ENCODE peak calls at places on chromosomes 13 and 19, in five cellular contexts. J is NB4, L is GM12892, M is prostate gland, H is adrenal gland. B is an unnamed sample.

GRCh38 chr19:2207991-2208860 is 27.9 kb downstream of the PLEKHJ1 start:
- DNase-seq in J (peak), M (no peak), L (peak), H (peak), B (peak)

GRCh38 chr19:29260477-29261317 is 47.7 kb upstream of the UQCRFS1 start:
- DNase-seq in H (no peak), J (peak), M (no peak), L (no peak), B (no peak)

GRCh38 chr19:19004144-19004543 is 29.2 kb downstream of the SUGP2 start:
- DNase-seq in L (no peak), M (no peak), H (no peak), J (no peak), B (peak)

GRCh38 chr19:6126335-6126974 is 9.0 kb upstream of the ACSBG2 start:
- DNase-seq in L (no peak), M (no peak), H (no peak), J (peak), B (no peak)

GRCh38 chr13:28805193-28805819 is 14.8 kb upstream of the MTUS2 start:
- DNase-seq in J (peak), H (no peak), L (no peak), M (no peak), B (peak)

GRCh38 chr19:4972509-4973230 is 3.8 kb downstream of the KDM4B start:
- DNase-seq in H (no peak), L (no peak), J (no peak), M (no peak), B (peak)

GRCh38 chr13:31207630-31208549 is 8.1 kb downstream of the B3GLCT start:
- DNase-seq in J (no peak), L (no peak), M (no peak), H (no peak), B (peak)

GRCh38 chr19:18002347-18002850 is 5.6 kb upstream of the ARRDC2 start:
- DNase-seq in M (no peak), J (peak), H (peak), L (no peak), B (no peak)

GRCh38 chr19:2227415-2228156 is 8.5 kb downstream of the PLEKHJ1 start:
- DNase-seq in J (peak), L (no peak), H (no peak), M (peak), B (no peak)

GRCh38 chr19:46962030-46962570 is 57.5 kb upstream of the NPAS1 start:
- DNase-seq in J (no peak), M (no peak), L (no peak), H (no peak), B (no peak)

GRCh38 chr19:40598918-40599307 is 2.3 kb upstream of the LTBP4 start:
- DNase-seq in M (no peak), L (no peak), H (no peak), J (no peak), B (no peak)

GRCh38 chr19:33434090-33434885 is 60.8 kb downstream of the CEBPG start:
- DNase-seq in L (no peak), J (no peak), H (no peak), M (no peak), B (no peak)

GRCh38 chr19:14517446-14517839 is 754 bp downstream of the DNAJB1 start:
- DNase-seq in L (no peak), J (peak), H (peak), M (no peak), B (no peak)

GRCh38 chr13:42075517-42075916 is 27.1 kb downstream of the DGKH start:
- DNase-seq in L (no peak), M (no peak), J (no peak), H (no peak), B (no peak)

GRCh38 chr13:39110518-39111097 is 72.4 kb downstream of the NHLRC3 start:
- DNase-seq in H (no peak), J (no peak), L (no peak), M (no peak), B (no peak)

GRCh38 chr19:47247308-47247990 is 8.9 kb upstream of the CCDC9 start:
- DNase-seq in L (no peak), H (peak), M (no peak), J (peak), B (peak)

GRCh38 chr19:19146000-19146608 is 7.8 kb upstream of the TMEM161A start:
- DNase-seq in H (peak), L (peak), J (peak), M (peak), B (peak)

GRCh38 chr13:31731923-31732322 is 7.4 kb upstream of the RXFP2 start:
- DNase-seq in H (no peak), L (no peak), J (no peak), M (no peak), B (no peak)

GRCh38 chr13:37914781-37915391 is 45.3 kb upstream of the TRPC4 start:
- DNase-seq in L (no peak), M (no peak), H (no peak), J (no peak), B (no peak)

GRCh38 chr19:33671211-33671610 is 49.5 kb downstream of the CHST8 start:
- DNase-seq in H (peak), L (no peak), J (no peak), M (no peak), B (no peak)

GRCh38 chr19:13459351-13459750 is 46.9 kb downstream of the CACNA1A start:
- DNase-seq in H (peak), J (no peak), M (no peak), L (no peak), B (no peak)

GRCh38 chr19:41869374-41869955 is 7.6 kb upstream of the CD79A start:
- DNase-seq in M (no peak), J (no peak), L (no peak), H (no peak), B (no peak)

GRCh38 chr13:95956589-95957148 is 96.5 kb downstream of the UGGT2 start:
- DNase-seq in J (no peak), H (no peak), M (no peak), L (no peak), B (no peak)

GRCh38 chr19:39046037-39046821 is 13.9 kb upstream of the FBXO27 start:
- DNase-seq in L (no peak), J (peak), H (no peak), M (no peak), B (no peak)

GRCh38 chr13:110716235-110716505 is 2.7 kb downstream of the ING1 start:
- DNase-seq in M (peak), H (no peak), J (peak), L (no peak), B (peak)

GRCh38 chr13:110713642-110713952 is at the start of gene ING1:
- DNase-seq in L (no peak), M (no peak), J (no peak), H (no peak), B (no peak)

GRCh38 chr13:110715395-110716234 is 2.1 kb downstream of the ING1 start:
- DNase-seq in L (peak), M (peak), H (peak), J (peak), B (peak)

GRCh38 chr13:110713981-110714797 is 689 bp downstream of the ING1 start:
- DNase-seq in H (peak), L (peak), J (peak), M (peak), B (peak)

GRCh38 chr13:110714798-110715394 is 1.4 kb downstream of the ING1 start:
- DNase-seq in L (no peak), M (peak), J (peak), H (peak), B (peak)
- TF ChIP-seq POLR2A in L (peak), M (peak), J (peak), H (peak), B (peak)

DNA sequence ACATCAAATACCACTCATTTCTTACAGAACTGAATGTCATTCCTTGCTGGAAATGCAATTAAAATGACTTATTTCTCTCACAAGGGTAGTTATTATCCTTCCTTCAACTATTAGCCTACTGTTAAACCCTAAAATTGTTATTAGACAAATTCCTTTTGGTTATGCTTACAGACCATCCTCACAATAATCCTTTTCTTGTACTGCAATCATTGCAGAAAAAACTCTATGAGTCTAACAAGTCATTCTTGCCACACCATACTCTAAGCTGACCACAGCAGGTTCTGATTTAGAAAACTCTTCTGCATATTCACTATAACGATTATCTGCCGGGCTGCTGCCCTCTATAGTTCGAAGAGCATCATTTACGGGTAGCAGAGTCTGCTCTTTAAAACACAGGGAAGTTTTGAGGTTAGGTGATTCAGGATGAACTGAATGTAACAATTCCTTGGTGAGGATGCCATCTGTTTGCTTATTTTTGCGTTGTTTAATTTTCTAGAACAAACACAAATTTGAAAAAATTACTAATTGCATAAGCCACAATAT is 38.2 kb downstream of the MTMR6 start:
- DNase-seq in L (no peak), H (no peak), J (peak), M (no peak), B (no peak)
- TF ChIP-seq POLR2A in L (no peak), H (no peak), J (no peak), M (no peak), B (no peak)

DNA sequence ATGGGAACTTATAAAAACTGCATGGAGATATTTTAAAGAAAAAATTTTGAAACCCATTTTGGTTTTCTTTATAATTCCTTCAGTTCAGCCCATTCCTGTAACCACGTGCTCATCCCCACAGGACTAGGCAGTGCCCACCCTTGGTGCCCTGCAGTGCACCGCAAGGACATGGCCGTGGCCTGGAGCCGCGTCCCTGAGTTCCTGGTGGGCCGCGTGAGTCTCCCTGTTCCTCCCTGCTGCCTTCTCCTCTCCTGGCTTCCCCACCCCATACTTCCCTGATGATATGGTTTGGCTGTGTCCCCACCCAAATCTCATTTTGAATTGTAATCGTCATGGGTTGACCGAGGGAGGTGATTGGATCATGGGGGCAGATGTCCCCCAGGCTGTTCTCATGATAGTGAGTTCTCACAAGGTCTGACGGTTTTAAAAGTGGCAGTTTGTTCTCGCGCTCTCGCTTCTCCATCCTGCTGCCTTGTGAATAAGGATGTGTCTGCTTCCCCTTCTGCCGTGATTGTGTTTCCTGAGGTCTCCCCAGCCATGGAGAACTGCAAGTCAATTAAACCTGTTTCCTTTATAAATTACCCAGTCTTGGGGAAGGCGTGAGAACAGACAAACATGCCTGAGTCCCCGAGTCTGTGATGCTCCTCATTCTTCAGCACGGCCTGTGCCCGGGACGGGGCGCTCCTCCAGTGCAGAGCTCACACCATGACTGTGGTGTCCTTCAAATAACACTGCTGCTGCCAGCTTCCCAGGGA is 31.6 kb upstream of the TFDP1 start:
- DNase-seq in J (no peak), M (no peak), L (no peak), H (peak), B (no peak)
- TF ChIP-seq POLR2A in J (no peak), M (no peak), L (no peak), H (no peak), B (no peak)

GRCh38 chr19:49863935-49864320 is 3.4 kb downstream of the PNKP start:
- DNase-seq in L (no peak), M (no peak), J (no peak), H (no peak), B (no peak)
- TF ChIP-seq POLR2A in L (no peak), M (no peak), J (no peak), H (no peak), B (no peak)